ENCODE peak calls at places on chromosomes 2 and 18, in five cellular contexts. One of them, this sample, is unnamed.

GRCh38 chr2:69154031-69154430 is 141.1 kb downstream of the ANTXR1 start:
- DNase-seq in PC-9: no peak
- DNase-seq in T-cell: no peak
- DNase-seq in neural crest cell: no peak
- DNase-seq in fibroblast of gingiva: peak
- DNase-seq in this sample: peak

GRCh38 chr18:25164211-25164836 is 187.6 kb downstream of the ZNF521 start:
- DNase-seq in PC-9: no peak
- DNase-seq in T-cell: no peak
- DNase-seq in neural crest cell: no peak
- DNase-seq in fibroblast of gingiva: no peak
- DNase-seq in this sample: no peak

GRCh38 chr2:36539631-36540030 is 58.3 kb downstream of the FEZ2 start:
- DNase-seq in PC-9: no peak
- DNase-seq in T-cell: no peak
- DNase-seq in neural crest cell: no peak
- DNase-seq in fibroblast of gingiva: no peak
- DNase-seq in this sample: peak

GRCh38 chr2:189511935-189512334 is 68.7 kb downstream of the SLC40A1 start:
- DNase-seq in PC-9: no peak
- DNase-seq in T-cell: no peak
- DNase-seq in neural crest cell: no peak
- DNase-seq in fibroblast of gingiva: no peak
- DNase-seq in this sample: no peak

GRCh38 chr2:71795486-71795885 is 342.1 kb downstream of the DYSF start:
- DNase-seq in PC-9: no peak
- DNase-seq in T-cell: no peak
- DNase-seq in neural crest cell: no peak
- DNase-seq in fibroblast of gingiva: no peak
- DNase-seq in this sample: no peak

GRCh38 chr18:3972291-3972985 is 482.7 kb downstream of the DLGAP1 start:
- DNase-seq in PC-9: no peak
- DNase-seq in T-cell: no peak
- DNase-seq in neural crest cell: no peak
- DNase-seq in fibroblast of gingiva: no peak
- DNase-seq in this sample: no peak

GRCh38 chr2:56128235-56128634 is 55.6 kb upstream of the CCDC85A start:
- DNase-seq in PC-9: no peak
- DNase-seq in T-cell: no peak
- DNase-seq in neural crest cell: no peak
- DNase-seq in fibroblast of gingiva: no peak
- DNase-seq in this sample: no peak

GRCh38 chr2:215793747-215794595 is 219.4 kb downstream of the MREG start:
- DNase-seq in PC-9: peak
- DNase-seq in T-cell: no peak
- DNase-seq in neural crest cell: no peak
- DNase-seq in fibroblast of gingiva: peak
- DNase-seq in this sample: peak

GRCh38 chr2:180456811-180457210 is 449.7 kb upstream of the CWC22 start:
- DNase-seq in PC-9: no peak
- DNase-seq in T-cell: no peak
- DNase-seq in neural crest cell: no peak
- DNase-seq in fibroblast of gingiva: no peak
- DNase-seq in this sample: no peak

GRCh38 chr18:3593381-3593903 is 143.5 kb downstream of the TGIF1 start:
- DNase-seq in PC-9: no peak
- DNase-seq in T-cell: no peak
- DNase-seq in neural crest cell: peak
- DNase-seq in fibroblast of gingiva: no peak
- DNase-seq in this sample: peak

GRCh38 chr2:37377187-37377532 is 32.7 kb downstream of the QPCT start:
- DNase-seq in PC-9: no peak
- DNase-seq in T-cell: no peak
- DNase-seq in neural crest cell: no peak
- DNase-seq in fibroblast of gingiva: peak
- DNase-seq in this sample: peak

GRCh38 chr2:33272001-33272400 is 204.4 kb upstream of the RASGRP3 start:
- DNase-seq in PC-9: no peak
- DNase-seq in T-cell: no peak
- DNase-seq in neural crest cell: no peak
- DNase-seq in fibroblast of gingiva: peak
- DNase-seq in this sample: peak

GRCh38 chr18:60292186-60292585 is 80.4 kb downstream of the MC4R start:
- DNase-seq in PC-9: no peak
- DNase-seq in T-cell: no peak
- DNase-seq in neural crest cell: no peak
- DNase-seq in fibroblast of gingiva: no peak
- DNase-seq in this sample: no peak

GRCh38 chr2:45331034-45331786 is 279.9 kb downstream of the SRBD1 start:
- DNase-seq in PC-9: peak
- DNase-seq in T-cell: no peak
- DNase-seq in neural crest cell: no peak
- DNase-seq in fibroblast of gingiva: peak
- DNase-seq in this sample: peak

GRCh38 chr2:143284087-143284675 is 155.0 kb downstream of the ARHGAP15 start:
- DNase-seq in PC-9: no peak
- DNase-seq in T-cell: peak
- DNase-seq in neural crest cell: no peak
- DNase-seq in fibroblast of gingiva: peak
- DNase-seq in this sample: peak

GRCh38 chr2:134391751-134392160 is 137.9 kb downstream of the MGAT5 start:
- DNase-seq in PC-9: peak
- DNase-seq in T-cell: no peak
- DNase-seq in neural crest cell: no peak
- DNase-seq in fibroblast of gingiva: no peak
- DNase-seq in this sample: no peak

GRCh38 chr18:70292628-70293027 is 3.8 kb downstream of the SOCS6 start:
- DNase-seq in PC-9: no peak
- DNase-seq in T-cell: no peak
- DNase-seq in neural crest cell: no peak
- DNase-seq in fibroblast of gingiva: no peak
- DNase-seq in this sample: no peak

GRCh38 chr2:37390777-37391176 is 46.3 kb downstream of the QPCT start:
- DNase-seq in PC-9: peak
- DNase-seq in T-cell: no peak
- DNase-seq in neural crest cell: no peak
- DNase-seq in fibroblast of gingiva: no peak
- DNase-seq in this sample: no peak

GRCh38 chr2:81991282-81991681 is 1686.7 kb upstream of the LRRTM1 start:
- DNase-seq in PC-9: no peak
- DNase-seq in T-cell: no peak
- DNase-seq in neural crest cell: no peak
- DNase-seq in fibroblast of gingiva: no peak
- DNase-seq in this sample: no peak

GRCh38 chr18:62339106-62339988 is 14.2 kb downstream of the TNFRSF11A start:
- DNase-seq in PC-9: peak
- DNase-seq in T-cell: no peak
- DNase-seq in neural crest cell: no peak
- DNase-seq in fibroblast of gingiva: no peak
- DNase-seq in this sample: peak

GRCh38 chr2:63614448-63614968 is 25.7 kb downstream of the MDH1 start:
- DNase-seq in PC-9: peak
- DNase-seq in T-cell: no peak
- DNase-seq in neural crest cell: no peak
- DNase-seq in fibroblast of gingiva: no peak
- DNase-seq in this sample: peak

This sample was measured in AG10803.